ENCODE peak calls at places on chromosomes 1 and 21, in nine cellular contexts. B is fibroblast of lung; N is CD8-positive, alpha-beta T cell; L is A673; I is astrocyte; E is heart left ventricle; C is HepG2; M is CD4-positive, alpha-beta T cell; H is suprapubic skin. G is an unnamed sample.

GRCh38 chr1:165539908-165540307 is 3.9 kb upstream of the LRRC52 start:
- DNase-seq in B (no peak), N (no peak), L (no peak), I (no peak), E (peak; percentile 28), C (no peak), M (no peak), H (no peak), G (peak; percentile 30)

GRCh38 chr1:2098839-2099785 is 48.9 kb downstream of the PRKCZ start:
- DNase-seq in B (no peak), N (no peak), L (peak; percentile 34), I (no peak), E (no peak), C (no peak), M (no peak), H (no peak), G (no peak)

GRCh38 chr1:216425577-216425976 is 2.3 kb upstream of the USH2A start:
- DNase-seq in B (no peak), N (no peak), L (peak; percentile 9), I (no peak), E (no peak), C (no peak), M (no peak), H (no peak), G (no peak)

GRCh38 chr21:45417951-45418300 is 13.0 kb downstream of the COL18A1 start:
- DNase-seq in B (no peak), N (no peak), L (no peak), I (no peak), E (peak; percentile 10), C (no peak), M (no peak), H (no peak), G (no peak)

GRCh38 chr1:63454269-63454668 is 68.8 kb downstream of the ITGB3BP start:
- DNase-seq in B (peak; percentile 7), N (no peak), L (peak; percentile 45), I (no peak), E (no peak), C (peak; percentile 7), M (no peak), H (no peak), G (no peak)

GRCh38 chr21:45522381-45522780 is 19.9 kb downstream of the SLC19A1 start:
- DNase-seq in B (no peak), N (no peak), L (no peak), I (no peak), E (no peak), C (no peak), M (no peak), H (peak; percentile 11), G (no peak)

GRCh38 chr1:21042920-21043605 is 133.6 kb downstream of the EIF4G3 start:
- DNase-seq in B (peak; percentile 94), N (no peak), L (no peak), I (peak; percentile 94), E (no peak), C (no peak), M (no peak), H (no peak), G (no peak)

GRCh38 chr1:8314346-8315280 is 3.3 kb upstream of the SLC45A1 start:
- DNase-seq in B (peak; percentile 67), N (peak; percentile 14), L (peak; percentile 82), I (peak; percentile 55), E (peak; percentile 66), C (peak; percentile 73), M (peak; percentile 29), H (no peak), G (peak; percentile 87)

GRCh38 chr1:62295921-62296451 is 23.2 kb downstream of the KANK4 start:
- DNase-seq in B (peak; percentile 84), N (no peak), L (peak; percentile 66), I (peak; percentile 77), E (no peak), C (no peak), M (no peak), H (no peak), G (no peak)

GRCh38 chr1:223035724-223036478 is 107.1 kb downstream of the TLR5 start:
- DNase-seq in B (no peak), N (no peak), L (no peak), I (no peak), E (no peak), C (no peak), M (no peak), H (no peak), G (no peak)

GRCh38 chr21:38861006-38861405 is 55.3 kb downstream of the ETS2 start:
- DNase-seq in B (peak; percentile 38), N (no peak), L (no peak), I (no peak), E (peak; percentile 75), C (no peak), M (no peak), H (no peak), G (no peak)

GRCh38 chr1:230384380-230385172 is 41.6 kb downstream of the PGBD5 start:
- DNase-seq in B (no peak), N (no peak), L (no peak), I (no peak), E (no peak), C (no peak), M (no peak), H (no peak), G (no peak)

GRCh38 chr1:209505044-209505443 is 78.5 kb upstream of the CAMK1G start:
- DNase-seq in B (peak; percentile 70), N (no peak), L (no peak), I (peak; percentile 53), E (no peak), C (no peak), M (no peak), H (no peak), G (no peak)

GRCh38 chr21:35779690-35780570 is 280.4 kb downstream of the SETD4 start:
- DNase-seq in B (peak; percentile 90), N (no peak), L (no peak), I (peak; percentile 90), E (peak; percentile 18), C (no peak), M (no peak), H (no peak), G (no peak)

GRCh38 chr1:3745590-3746381 is 6.5 kb upstream of the CCDC27 start:
- DNase-seq in B (no peak), N (no peak), L (no peak), I (no peak), E (no peak), C (no peak), M (no peak), H (peak; percentile 67), G (no peak)

GRCh38 chr1:162902372-162902771 is 41.4 kb upstream of the CCDC190 start:
- DNase-seq in B (peak; percentile 73), N (no peak), L (no peak), I (peak; percentile 66), E (no peak), C (no peak), M (no peak), H (no peak), G (no peak)
- H3K27ac ChIP-seq in B (no peak overlapping the region), N (no peak overlapping the region), L (no peak overlapping the region), I (no peak overlapping the region), E (no peak overlapping the region), C (no peak overlapping the region), M (no peak overlapping the region), H (no peak overlapping the region), G (no peak overlapping the region)

GRCh38 chr21:7951854-7952519 is 2569.4 kb upstream of the TPTE start:
- DNase-seq in B (no peak), N (no peak), L (no peak), I (no peak), E (no peak), C (no peak), M (no peak), H (no peak), G (no peak)

GRCh38 chr21:7953058-7953457 is 2568.3 kb upstream of the TPTE start:
- DNase-seq in B (no peak), N (no peak), L (no peak), I (no peak), E (no peak), C (no peak), M (no peak), H (no peak), G (no peak)

GRCh38 chr21:7947422-7947821 is 2574.0 kb upstream of the TPTE start:
- DNase-seq in B (no peak), N (no peak), L (no peak), I (no peak), E (no peak), C (no peak), M (no peak), H (no peak), G (no peak)

GRCh38 chr21:7957713-7958064 is 2563.7 kb upstream of the TPTE start:
- DNase-seq in B (no peak), N (no peak), L (no peak), I (no peak), E (no peak), C (no peak), M (no peak), H (no peak), G (no peak)

DNA sequence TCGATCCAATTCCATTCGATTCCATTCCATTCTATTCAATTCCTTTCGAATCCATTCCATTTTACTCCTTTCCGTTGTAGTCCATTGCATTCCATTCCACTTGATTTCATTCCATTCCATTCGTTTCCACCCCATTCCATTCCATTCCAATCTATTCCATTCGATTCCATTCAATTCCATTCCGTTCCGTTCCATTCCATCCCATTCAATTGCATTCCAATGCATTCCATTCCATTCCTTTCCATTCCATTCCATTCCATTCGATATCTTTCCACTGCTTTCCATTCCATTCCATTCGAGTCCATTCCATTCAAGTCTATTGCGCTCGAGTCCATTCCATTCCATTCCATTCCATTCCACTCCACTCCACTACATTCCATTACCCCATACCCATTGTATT is 2568.7 kb upstream of the TPTE start:
- DNase-seq in B (no peak), N (no peak), L (no peak), I (no peak), E (no peak), C (no peak), M (no peak), H (no peak), G (no peak)
- H3K9me3 ChIP-seq in B (peaks cover 33% of the 10 kb centered on the region), N (peaks cover 65% of the 10 kb centered on the region), L (peaks cover 98% of the 10 kb centered on the region), I (peaks cover 89% of the 10 kb centered on the region), E (peaks cover 99% of the 10 kb centered on the region), C (no peaks in the 10 kb centered on the region), M (peaks cover 97% of the 10 kb centered on the region), H (peaks cover 95% of the 10 kb centered on the region), G (peaks cover 6% of the 10 kb centered on the region)

DNA sequence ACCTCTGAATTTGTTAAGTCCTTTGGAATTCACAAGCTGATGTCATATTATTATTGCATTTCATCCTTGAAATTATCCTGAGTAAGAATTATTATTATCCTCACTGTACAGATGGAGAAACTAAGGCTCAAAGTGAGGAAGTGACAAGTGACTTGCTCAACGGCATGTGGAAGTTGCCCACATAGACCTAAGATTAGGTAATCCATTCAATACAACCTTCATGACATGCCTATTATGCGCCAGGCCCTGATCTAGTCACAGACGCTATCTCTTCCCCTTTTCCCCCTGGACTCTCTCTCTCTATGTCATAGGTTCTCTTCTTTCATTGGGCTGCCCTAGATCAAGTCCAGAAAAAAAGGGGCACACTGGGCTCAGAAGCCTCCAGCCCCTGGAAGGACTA is 84.9 kb upstream of the KCNK2 start:
- DNase-seq in B (no peak), N (no peak), L (no peak), I (no peak), E (no peak), C (no peak), M (no peak), H (no peak), G (no peak)
- H3K27ac ChIP-seq in B (no peak overlapping the region), N (no peak overlapping the region), L (no peak overlapping the region), I (no peak overlapping the region), E (no peak overlapping the region), C (no peak overlapping the region), M (no peak overlapping the region), H (no peak overlapping the region), G (no peak overlapping the region)

DNA sequence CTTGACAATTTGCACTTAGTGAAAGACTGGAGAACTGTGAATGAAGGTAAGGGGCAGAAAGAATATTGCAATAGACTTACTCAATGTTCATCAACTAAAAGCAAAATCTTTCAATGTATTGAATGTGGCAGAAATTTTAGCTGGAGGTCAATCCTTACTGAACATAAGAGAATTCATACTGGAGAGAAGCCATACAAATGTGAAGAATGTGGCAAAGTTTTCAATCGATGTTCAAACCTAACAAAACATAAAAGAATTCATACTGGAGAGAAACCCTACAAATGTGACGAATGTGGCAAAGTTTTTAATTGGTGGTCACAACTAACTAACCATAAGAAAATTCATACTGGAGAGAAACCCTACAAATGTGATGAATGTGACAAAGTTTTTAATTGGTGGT is 80.7 kb downstream of the JMJD4 start:
- DNase-seq in B (no peak), N (no peak), L (no peak), I (no peak), E (no peak), C (no peak), M (no peak), H (no peak), G (peak; percentile 14)
- H3K9me3 ChIP-seq in B (peaks cover 5% of the 10 kb centered on the region), N (peaks cover 51% of the 10 kb centered on the region), L (peaks cover 90% of the 10 kb centered on the region), I (peaks cover 41% of the 10 kb centered on the region), E (peaks cover 100% of the 10 kb centered on the region), C (peaks cover 94% of the 10 kb centered on the region), M (peaks cover 85% of the 10 kb centered on the region), H (peaks cover 66% of the 10 kb centered on the region), G (peaks cover 83% of the 10 kb centered on the region)

G was measured in SJCRH30.